ENCODE peak calls at places on chromosome 10, in five cellular contexts. V, U, X, E and I are unnamed samples.

GRCh38 chr10:16952610-16953009 is 135.4 kb upstream of the RSU1 start:
- DNase-seq in E (no peak), V (no peak), X (no peak), U (no peak), I (no peak)

GRCh38 chr10:125085281-125085680 is 75.1 kb downstream of the CTBP2 start:
- DNase-seq in U (no peak), V (no peak), X (no peak), E (no peak), I (no peak)

GRCh38 chr10:16519908-16520861 is 1.5 kb downstream of the C1QL3 start:
- DNase-seq in U (no peak), E (no peak), X (peak; percentile 18), V (no peak), I (no peak)

GRCh38 chr10:46542567-46543323 is 13.7 kb downstream of the GPRIN2 start:
- DNase-seq in E (no peak), U (no peak), V (no peak), X (no peak), I (no peak)

GRCh38 chr10:71797533-71798307 is 24.4 kb upstream of the VSIR start:
- DNase-seq in X (no peak), U (no peak), V (no peak), E (no peak), I (no peak)

GRCh38 chr10:14345262-14345661 is 14.5 kb upstream of the FRMD4A start:
- DNase-seq in U (no peak), E (no peak), X (no peak), V (no peak), I (no peak)

GRCh38 chr10:324593-324992 is 189.3 kb downstream of the ZMYND11 start:
- DNase-seq in X (no peak), E (no peak), V (no peak), U (no peak), I (no peak)

GRCh38 chr10:49407552-49408137 is 11.8 kb upstream of the DRGX start:
- DNase-seq in U (peak; percentile 67), E (peak; percentile 68), V (peak; percentile 59), X (peak; percentile 62), I (peak; percentile 39)